ENCODE peak calls at places on chromosomes 1 and 21, in four cellular contexts. Z, V, R and K are unnamed samples.

GRCh38 chr1:110610084-110610483 is 3.9 kb upstream of the KCNA2 start:
- DNase-seq in V (no peak), Z (no peak), R (no peak), K (no peak)

GRCh38 chr1:187338762-187339412 is 510.1 kb downstream of the PLA2G4A start:
- DNase-seq in R (no peak), V (no peak), Z (no peak), K (no peak)

GRCh38 chr1:212555426-212555825 is 53.1 kb upstream of the ATF3 start:
- DNase-seq in R (no peak), V (no peak), Z (no peak), K (no peak)

GRCh38 chr1:193799948-193800690 is 613.7 kb upstream of the B3GALT2 start:
- DNase-seq in Z (peak; percentile 8), V (no peak), R (no peak), K (no peak)

GRCh38 chr1:203361843-203362524 is 11.1 kb upstream of the FMOD start:
- DNase-seq in V (no peak), R (no peak), Z (peak; percentile 82), K (peak; percentile 64)

GRCh38 chr1:65148548-65149390 is 766 bp downstream of the AK4 start:
- DNase-seq in V (no peak), Z (peak; percentile 19), R (peak; percentile 60), K (no peak)

GRCh38 chr1:243890576-243890975 is 40.5 kb upstream of the AKT3 start:
- DNase-seq in V (peak; percentile 20), R (no peak), Z (peak; percentile 72), K (no peak)

GRCh38 chr1:100834779-100835645 is 59.6 kb downstream of the EXTL2 start:
- DNase-seq in Z (peak; percentile 11), R (no peak), V (no peak), K (no peak)

GRCh38 chr1:1197551-1198422 is 8.6 kb downstream of the TNFRSF18 start:
- DNase-seq in V (no peak), R (no peak), Z (no peak), K (no peak)

GRCh38 chr1:24958766-24959622 is 28.9 kb upstream of the RUNX3 start:
- DNase-seq in R (no peak), V (no peak), Z (no peak), K (no peak)

GRCh38 chr21:15809818-15810217 is 80.0 kb downstream of the USP25 start:
- DNase-seq in V (peak; percentile 32), Z (peak; percentile 78), R (no peak), K (no peak)

GRCh38 chr1:109927908-109928307 is 17.3 kb downstream of the CSF1 start:
- DNase-seq in R (peak; percentile 76), V (no peak), Z (peak; percentile 76), K (peak; percentile 86)

GRCh38 chr1:113793878-113794834 is 18.1 kb downstream of the RSBN1 start:
- DNase-seq in R (no peak), Z (no peak), V (no peak), K (no peak)

GRCh38 chr21:45994086-45994661 is 12.6 kb downstream of the COL6A1 start:
- DNase-seq in V (no peak), Z (no peak), R (peak; percentile 17), K (no peak)

GRCh38 chr21:45157932-45158331 is 83.6 kb downstream of the ADARB1 start:
- DNase-seq in R (no peak), Z (no peak), V (no peak), K (no peak)

GRCh38 chr1:167563579-167564246 is 10.2 kb upstream of the CREG1 start:
- DNase-seq in V (no peak), R (no peak), Z (no peak), K (no peak)

GRCh38 chr1:74790453-74790852 is 57.5 kb downstream of the TYW3 start:
- DNase-seq in Z (no peak), R (no peak), V (no peak), K (no peak)

GRCh38 chr21:43835061-43835460 is 30.0 kb upstream of the AGPAT3 start:
- DNase-seq in V (no peak), Z (no peak), R (no peak), K (no peak)

GRCh38 chr21:41768371-41769042 is 1.7 kb upstream of the RIPK4 start:
- DNase-seq in Z (peak; percentile 85), R (no peak), V (peak; percentile 27), K (peak; percentile 96)

GRCh38 chr1:30466026-30466425 is 257.4 kb downstream of the MATN1 start:
- DNase-seq in V (no peak), R (no peak), Z (no peak), K (no peak)

GRCh38 chr1:32116531-32116930 is 8.7 kb downstream of the KPNA6 start:
- DNase-seq in Z (no peak), V (no peak), R (no peak), K (no peak)

GRCh38 chr1:30919025-30919881 is 10.7 kb upstream of the SDC3 start:
- DNase-seq in V (peak; percentile 55), Z (peak; percentile 81), R (no peak), K (no peak)

GRCh38 chr1:155463865-155464264 is 98.7 kb downstream of the ASH1L start:
- DNase-seq in V (peak; percentile 47), R (no peak), Z (peak; percentile 91), K (no peak)

GRCh38 chr1:16459503-16459902 is 19.0 kb downstream of the NECAP2 start:
- DNase-seq in V (no peak), R (peak; percentile 24), Z (no peak), K (no peak)

GRCh38 chr1:173190101-173190895 is 16.8 kb downstream of the TNFSF4 start:
- DNase-seq in V (no peak), R (peak; percentile 78), Z (peak; percentile 62), K (peak; percentile 55)

GRCh38 chr21:44006656-44007055 is 5.5 kb upstream of the TRAPPC10 start:
- DNase-seq in R (peak; percentile 62), V (no peak), Z (peak; percentile 32), K (no peak)

GRCh38 chr1:26239936-26240335 is 5.9 kb downstream of the CEP85 start:
- DNase-seq in R (no peak), Z (peak; percentile 6), V (no peak), K (no peak)

GRCh38 chr1:203025721-203026665 is at the start of gene PPFIA4:
- DNase-seq in V (peak; percentile 58), R (peak; percentile 87), Z (peak; percentile 75), K (peak; percentile 79)

GRCh38 chr21:45209046-45209445 is 78.6 kb downstream of the POFUT2 start:
- DNase-seq in Z (peak; percentile 87), V (peak; percentile 55), R (no peak), K (no peak)

GRCh38 chr1:231985624-231986023 is 359.0 kb downstream of the DISC1 start:
- DNase-seq in V (no peak), Z (no peak), R (no peak), K (no peak)

GRCh38 chr1:160862151-160863061 is at the start of gene CD244:
- DNase-seq in V (no peak), R (peak; percentile 20), Z (no peak), K (peak; percentile 57)

GRCh38 chr1:112707217-112708001 is 482 bp upstream of the RHOC start:
- DNase-seq in V (no peak), Z (peak; percentile 85), R (peak; percentile 89), K (peak; percentile 91)

GRCh38 chr1:87826639-87827345 is 498.1 kb downstream of the LMO4 start:
- DNase-seq in V (peak; percentile 73), Z (peak; percentile 90), R (peak; percentile 27), K (peak; percentile 25)

GRCh38 chr1:155191904-155192303 is 15.8 kb downstream of the THBS3 start:
- DNase-seq in V (no peak), R (no peak), Z (no peak), K (no peak)

DNA sequence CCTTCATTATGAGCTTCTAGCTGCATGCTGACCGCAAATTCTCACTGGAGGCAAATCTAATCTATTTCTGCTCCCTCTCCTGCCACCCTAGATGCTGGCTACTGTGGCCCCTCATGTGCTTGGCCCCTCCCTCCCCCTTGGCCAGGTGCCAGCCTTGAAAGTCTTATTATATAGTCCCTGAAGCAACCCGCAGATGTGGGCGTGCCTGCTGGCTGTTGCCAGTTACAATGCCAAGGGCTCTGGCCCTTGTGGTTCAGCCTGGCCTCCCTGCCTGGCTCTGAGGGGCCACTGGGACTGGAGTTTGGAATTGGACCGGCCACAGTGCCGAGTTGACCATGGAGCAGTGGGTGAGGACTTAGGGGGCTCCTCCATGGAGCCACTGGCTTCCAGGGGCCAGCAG is 78.9 kb upstream of the ACTRT2 start:
- DNase-seq in Z (no peak), R (no peak), V (no peak), K (no peak)
- H3K9me3 ChIP-seq in Z (peaks cover 56% of the 10 kb centered on the region), R (peaks cover 31% of the 10 kb centered on the region), V (peaks cover 90% of the 10 kb centered on the region), K (no peaks in the 10 kb centered on the region)

GRCh38 chr1:98490099-98490498 is 171.4 kb upstream of the SNX7 start:
- DNase-seq in Z (no peak), R (no peak), V (no peak), K (no peak)

GRCh38 chr1:98482611-98483010 is 178.9 kb upstream of the SNX7 start:
- DNase-seq in Z (no peak), V (no peak), R (no peak), K (no peak)

GRCh38 chr1:98493469-98493868 is 168.1 kb upstream of the SNX7 start:
- DNase-seq in V (no peak), Z (no peak), R (no peak), K (no peak)

GRCh38 chr1:98487620-98488019 is 173.9 kb upstream of the SNX7 start:
- DNase-seq in Z (no peak), V (no peak), R (no peak), K (no peak)
- H3K9me3 ChIP-seq in Z (no peaks in the 10 kb centered on the region), V (no peaks in the 10 kb centered on the region), R (no peaks in the 10 kb centered on the region), K (no peaks in the 10 kb centered on the region)

DNA sequence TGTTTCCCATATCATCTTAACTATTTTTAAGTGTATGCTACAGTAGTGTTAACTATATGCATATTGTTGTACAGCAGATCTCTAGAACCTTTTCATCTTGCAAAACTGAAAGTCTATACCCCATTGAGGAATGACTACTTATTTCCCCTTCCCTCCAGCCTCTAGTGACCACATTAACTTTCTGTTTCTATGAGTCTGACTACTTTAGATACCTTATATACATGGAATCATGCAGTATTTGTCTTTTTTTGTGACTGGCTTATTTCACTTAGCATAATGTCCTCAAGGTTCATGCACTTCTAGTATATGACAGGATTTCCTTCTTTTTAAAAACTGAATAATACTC is 96.5 kb upstream of the BTG3 start:
- DNase-seq in V (no peak), Z (no peak), R (no peak), K (no peak)
- H3K9me3 ChIP-seq in V (no peaks in the 10 kb centered on the region), Z (no peaks in the 10 kb centered on the region), R (no peaks in the 10 kb centered on the region), K (no peaks in the 10 kb centered on the region)

GRCh38 chr1:152543808-152544207 is 22.8 kb downstream of the LCE3E start:
- DNase-seq in V (no peak), Z (no peak), R (no peak), K (no peak)
- H3K9me3 ChIP-seq in V (peaks cover 23% of the 10 kb centered on the region), Z (peaks cover 4% of the 10 kb centered on the region), R (peaks cover 5% of the 10 kb centered on the region), K (no peaks in the 10 kb centered on the region)

DNA sequence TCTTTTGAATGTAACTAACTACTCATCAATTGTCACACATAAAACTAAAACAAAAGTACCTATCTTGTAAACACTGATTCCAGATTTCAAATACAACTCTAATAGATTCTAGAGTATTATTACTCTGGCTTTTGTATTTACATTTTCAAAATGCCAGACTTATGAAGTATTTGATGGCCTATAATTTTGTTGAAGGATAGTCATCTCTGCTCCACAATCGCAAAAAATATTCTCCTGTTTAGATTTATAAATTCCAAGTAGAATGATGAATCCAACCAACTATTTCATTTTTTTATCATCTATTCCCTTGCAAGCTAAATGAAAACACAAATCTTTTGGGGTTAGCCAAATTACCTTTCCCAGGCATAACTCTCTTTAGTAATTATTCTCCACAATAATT is 75.0 kb upstream of the GUCA2A start:
- DNase-seq in V (no peak), Z (peak; percentile 74), R (no peak), K (no peak)
- H3K9me3 ChIP-seq in V (peaks cover 21% of the 10 kb centered on the region), Z (peaks cover 14% of the 10 kb centered on the region), R (peaks cover 35% of the 10 kb centered on the region), K (no peaks in the 10 kb centered on the region)